ENCODE peak calls at places on chromosomes 4 and X, in nine cellular contexts. One of them, this sample, is unnamed. For H3K4me1, the result is how much of the 10 kb centered on the place peaks cover.

GRCh38 chr4:27692098-27692679 is 831.5 kb downstream of the STIM2 start:
- DNase-seq in HCT116: peak
- DNase-seq in IMR-90: peak
- DNase-seq in GM23338: peak
- DNase-seq in tibial nerve: no peak
- DNase-seq in psoas muscle: no peak
- DNase-seq in fibroblast of lung: peak
- DNase-seq in ovary: no peak
- DNase-seq in cardiac muscle cell: peak
- DNase-seq in this sample: no peak

GRCh38 chrX:17563515-17563914 is 173.8 kb upstream of the SCML1 start:
- DNase-seq in GM23338: no peak
- DNase-seq in ovary: no peak
- DNase-seq in fibroblast of lung: no peak
- DNase-seq in cardiac muscle cell: no peak
- DNase-seq in IMR-90: peak
- DNase-seq in psoas muscle: no peak
- DNase-seq in HCT116: no peak
- DNase-seq in tibial nerve: no peak
- DNase-seq in this sample: no peak

GRCh38 chr4:53920116-53920515 is 144.3 kb downstream of the CHIC2 start:
- DNase-seq in fibroblast of lung: no peak
- DNase-seq in GM23338: peak
- DNase-seq in psoas muscle: no peak
- DNase-seq in HCT116: no peak
- DNase-seq in ovary: no peak
- DNase-seq in tibial nerve: no peak
- DNase-seq in cardiac muscle cell: no peak
- DNase-seq in IMR-90: no peak
- DNase-seq in this sample: no peak

GRCh38 chr4:162959056-162959455 is 207.6 kb downstream of the NAF1 start:
- DNase-seq in cardiac muscle cell: peak
- DNase-seq in tibial nerve: no peak
- DNase-seq in psoas muscle: no peak
- DNase-seq in fibroblast of lung: no peak
- DNase-seq in IMR-90: no peak
- DNase-seq in ovary: no peak
- DNase-seq in HCT116: peak
- DNase-seq in GM23338: peak
- DNase-seq in this sample: no peak

GRCh38 chr4:4919926-4920325 is 60.5 kb downstream of the MSX1 start:
- DNase-seq in tibial nerve: peak
- DNase-seq in psoas muscle: peak
- DNase-seq in cardiac muscle cell: no peak
- DNase-seq in ovary: no peak
- DNase-seq in HCT116: no peak
- DNase-seq in IMR-90: no peak
- DNase-seq in fibroblast of lung: no peak
- DNase-seq in GM23338: no peak
- DNase-seq in this sample: no peak

GRCh38 chr4:83356899-83357661 is 22.4 kb upstream of the HPSE start:
- DNase-seq in fibroblast of lung: peak
- DNase-seq in ovary: no peak
- DNase-seq in GM23338: no peak
- DNase-seq in cardiac muscle cell: no peak
- DNase-seq in psoas muscle: no peak
- DNase-seq in tibial nerve: no peak
- DNase-seq in IMR-90: peak
- DNase-seq in HCT116: peak
- DNase-seq in this sample: no peak

GRCh38 chr4:37788782-37789181 is 37.7 kb upstream of the PGM2 start:
- DNase-seq in fibroblast of lung: no peak
- DNase-seq in HCT116: no peak
- DNase-seq in ovary: no peak
- DNase-seq in psoas muscle: no peak
- DNase-seq in IMR-90: no peak
- DNase-seq in GM23338: no peak
- DNase-seq in cardiac muscle cell: no peak
- DNase-seq in tibial nerve: no peak
- DNase-seq in this sample: no peak

GRCh38 chr4:73723029-73723428 is 17.3 kb upstream of the CXCL8 start:
- DNase-seq in cardiac muscle cell: no peak
- DNase-seq in ovary: no peak
- DNase-seq in HCT116: no peak
- DNase-seq in GM23338: no peak
- DNase-seq in tibial nerve: no peak
- DNase-seq in fibroblast of lung: no peak
- DNase-seq in psoas muscle: no peak
- DNase-seq in IMR-90: no peak
- DNase-seq in this sample: no peak

GRCh38 chr4:25842229-25842840 is 20.5 kb downstream of the SEL1L3 start:
- DNase-seq in ovary: no peak
- DNase-seq in GM23338: peak
- DNase-seq in fibroblast of lung: no peak
- DNase-seq in IMR-90: no peak
- DNase-seq in cardiac muscle cell: peak
- DNase-seq in tibial nerve: no peak
- DNase-seq in psoas muscle: no peak
- DNase-seq in HCT116: no peak
- DNase-seq in this sample: no peak

GRCh38 chrX:119391279-119391678 is 7.9 kb upstream of the SLC25A43 start:
- DNase-seq in ovary: no peak
- DNase-seq in psoas muscle: no peak
- DNase-seq in IMR-90: peak
- DNase-seq in cardiac muscle cell: no peak
- DNase-seq in fibroblast of lung: peak
- DNase-seq in GM23338: peak
- DNase-seq in HCT116: peak
- DNase-seq in tibial nerve: no peak
- DNase-seq in this sample: no peak

GRCh38 chr4:77010841-77011354 is 61.3 kb downstream of the SEPTIN11 start:
- DNase-seq in cardiac muscle cell: no peak
- DNase-seq in tibial nerve: no peak
- DNase-seq in IMR-90: peak
- DNase-seq in psoas muscle: no peak
- DNase-seq in fibroblast of lung: peak
- DNase-seq in HCT116: no peak
- DNase-seq in GM23338: no peak
- DNase-seq in ovary: no peak
- DNase-seq in this sample: no peak

GRCh38 chrX:49627030-49627777 is 28.4 kb downstream of the GAGE1 start:
- DNase-seq in ovary: no peak
- DNase-seq in tibial nerve: no peak
- DNase-seq in GM23338: peak
- DNase-seq in cardiac muscle cell: no peak
- DNase-seq in IMR-90: no peak
- DNase-seq in psoas muscle: no peak
- DNase-seq in HCT116: peak
- DNase-seq in fibroblast of lung: no peak
- DNase-seq in this sample: peak

GRCh38 chr4:187304131-187304530 is 580.5 kb upstream of the FAT1 start:
- DNase-seq in tibial nerve: no peak
- DNase-seq in GM23338: peak
- DNase-seq in ovary: no peak
- DNase-seq in fibroblast of lung: no peak
- DNase-seq in cardiac muscle cell: no peak
- DNase-seq in HCT116: no peak
- DNase-seq in psoas muscle: no peak
- DNase-seq in IMR-90: no peak
- DNase-seq in this sample: no peak

GRCh38 chr4:187302456-187302855 is 578.8 kb upstream of the FAT1 start:
- DNase-seq in tibial nerve: no peak
- DNase-seq in psoas muscle: no peak
- DNase-seq in IMR-90: peak
- DNase-seq in ovary: no peak
- DNase-seq in GM23338: no peak
- DNase-seq in HCT116: no peak
- DNase-seq in fibroblast of lung: peak
- DNase-seq in cardiac muscle cell: no peak
- DNase-seq in this sample: no peak

GRCh38 chr4:187312299-187312698 is 588.6 kb upstream of the FAT1 start:
- DNase-seq in psoas muscle: no peak
- DNase-seq in IMR-90: no peak
- DNase-seq in HCT116: no peak
- DNase-seq in fibroblast of lung: no peak
- DNase-seq in cardiac muscle cell: no peak
- DNase-seq in GM23338: no peak
- DNase-seq in ovary: no peak
- DNase-seq in tibial nerve: no peak
- DNase-seq in this sample: no peak

GRCh38 chr4:187309456-187309855 is 585.8 kb upstream of the FAT1 start:
- DNase-seq in tibial nerve: no peak
- DNase-seq in fibroblast of lung: peak
- DNase-seq in IMR-90: peak
- DNase-seq in psoas muscle: no peak
- DNase-seq in HCT116: no peak
- DNase-seq in ovary: no peak
- DNase-seq in GM23338: no peak
- DNase-seq in cardiac muscle cell: no peak
- DNase-seq in this sample: no peak

GRCh38 chr4:187307131-187307530 is 583.5 kb upstream of the FAT1 start:
- DNase-seq in HCT116: no peak
- DNase-seq in psoas muscle: no peak
- DNase-seq in cardiac muscle cell: no peak
- DNase-seq in GM23338: no peak
- DNase-seq in ovary: no peak
- DNase-seq in fibroblast of lung: peak
- DNase-seq in tibial nerve: no peak
- DNase-seq in IMR-90: peak
- DNase-seq in this sample: no peak
- H3K4me3 ChIP-seq in HCT116: no peak
- H3K4me3 ChIP-seq in psoas muscle: no peak
- H3K4me3 ChIP-seq in cardiac muscle cell: no peak
- H3K4me3 ChIP-seq in GM23338: no peak
- H3K4me3 ChIP-seq in ovary: no peak
- H3K4me3 ChIP-seq in fibroblast of lung: no peak
- H3K4me3 ChIP-seq in tibial nerve: no peak
- H3K4me3 ChIP-seq in IMR-90: no peak
- H3K4me3 ChIP-seq in this sample: no peak

DNA sequence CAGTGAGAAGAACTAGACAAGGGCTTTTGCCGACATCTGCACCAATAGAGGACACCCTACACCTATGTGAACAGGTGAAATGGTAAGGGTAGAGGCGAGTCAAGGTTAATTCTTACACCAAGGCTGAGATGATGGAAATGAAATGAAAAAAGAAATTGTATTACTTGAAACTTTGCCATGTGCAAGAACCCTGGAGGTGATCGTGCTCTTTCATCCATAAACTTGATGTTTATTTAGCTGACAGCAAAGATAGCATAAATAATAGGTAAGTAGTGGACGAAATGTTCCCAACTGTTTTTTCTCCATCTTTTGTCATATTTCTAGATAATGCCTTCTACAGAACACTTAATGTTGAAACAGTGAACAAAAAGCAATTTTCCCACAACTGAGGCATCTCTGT is 162.5 kb downstream of the BANK1 start:
- DNase-seq in ovary: no peak
- DNase-seq in tibial nerve: no peak
- DNase-seq in psoas muscle: no peak
- DNase-seq in HCT116: no peak
- DNase-seq in IMR-90: no peak
- DNase-seq in GM23338: no peak
- DNase-seq in fibroblast of lung: no peak
- DNase-seq in cardiac muscle cell: no peak
- DNase-seq in this sample: no peak
- H3K4me1 ChIP-seq in ovary: under half
- H3K4me1 ChIP-seq in tibial nerve: under half
- H3K4me1 ChIP-seq in psoas muscle: under half
- H3K4me1 ChIP-seq in HCT116: under half
- H3K4me1 ChIP-seq in IMR-90: under half
- H3K4me1 ChIP-seq in GM23338: under half
- H3K4me1 ChIP-seq in fibroblast of lung: under half
- H3K4me1 ChIP-seq in cardiac muscle cell: under half
- H3K4me1 ChIP-seq in this sample: under half

GRCh38 chrX:102651968-102652744 is 873 bp downstream of the GPRASP1 start:
- DNase-seq in cardiac muscle cell: peak
- DNase-seq in GM23338: peak
- DNase-seq in IMR-90: peak
- DNase-seq in psoas muscle: no peak
- DNase-seq in tibial nerve: peak
- DNase-seq in HCT116: no peak
- DNase-seq in ovary: peak
- DNase-seq in fibroblast of lung: peak
- DNase-seq in this sample: no peak
- H3K4me3 ChIP-seq in cardiac muscle cell: peak
- H3K4me3 ChIP-seq in GM23338: peak
- H3K4me3 ChIP-seq in IMR-90: peak
- H3K4me3 ChIP-seq in psoas muscle: peak
- H3K4me3 ChIP-seq in tibial nerve: peak
- H3K4me3 ChIP-seq in HCT116: no peak
- H3K4me3 ChIP-seq in ovary: peak
- H3K4me3 ChIP-seq in fibroblast of lung: peak
- H3K4me3 ChIP-seq in this sample: peak

GRCh38 chr4:121375262-121375661 is 5.6 kb downstream of the QRFPR start:
- DNase-seq in cardiac muscle cell: no peak
- DNase-seq in IMR-90: no peak
- DNase-seq in psoas muscle: no peak
- DNase-seq in HCT116: no peak
- DNase-seq in ovary: no peak
- DNase-seq in tibial nerve: no peak
- DNase-seq in fibroblast of lung: peak
- DNase-seq in GM23338: no peak
- DNase-seq in this sample: no peak

GRCh38 chr4:121377065-121377464 is 3.8 kb downstream of the QRFPR start:
- DNase-seq in psoas muscle: no peak
- DNase-seq in IMR-90: no peak
- DNase-seq in HCT116: no peak
- DNase-seq in fibroblast of lung: no peak
- DNase-seq in tibial nerve: no peak
- DNase-seq in ovary: no peak
- DNase-seq in GM23338: no peak
- DNase-seq in cardiac muscle cell: no peak
- DNase-seq in this sample: no peak

GRCh38 chr4:121376541-121376940 is 4.3 kb downstream of the QRFPR start:
- DNase-seq in fibroblast of lung: no peak
- DNase-seq in HCT116: no peak
- DNase-seq in IMR-90: no peak
- DNase-seq in ovary: no peak
- DNase-seq in psoas muscle: no peak
- DNase-seq in GM23338: no peak
- DNase-seq in cardiac muscle cell: no peak
- DNase-seq in tibial nerve: no peak
- DNase-seq in this sample: no peak

GRCh38 chr4:121373841-121374240 is 7.0 kb downstream of the QRFPR start:
- DNase-seq in IMR-90: no peak
- DNase-seq in fibroblast of lung: no peak
- DNase-seq in tibial nerve: no peak
- DNase-seq in HCT116: no peak
- DNase-seq in psoas muscle: no peak
- DNase-seq in GM23338: no peak
- DNase-seq in ovary: no peak
- DNase-seq in cardiac muscle cell: no peak
- DNase-seq in this sample: no peak

DNA sequence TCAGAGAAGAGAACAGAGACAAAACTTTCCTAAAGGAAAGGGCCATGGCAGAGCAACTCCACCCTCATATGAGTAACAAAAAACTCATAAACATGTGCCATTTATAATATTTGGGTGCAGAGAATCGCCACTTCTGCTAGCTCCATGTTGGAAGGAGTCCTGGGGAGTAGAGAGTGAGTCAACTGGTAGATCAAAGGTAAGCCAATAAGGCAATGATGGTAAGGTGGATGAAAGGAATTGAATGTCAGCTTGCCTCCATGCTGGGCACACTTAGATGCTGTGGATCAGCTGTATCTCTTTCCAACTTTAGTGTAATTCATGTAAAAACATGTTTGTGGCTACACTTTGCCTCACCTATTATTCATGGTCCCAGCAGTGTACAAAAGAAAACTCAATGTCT is 4.7 kb downstream of the QRFPR start:
- DNase-seq in cardiac muscle cell: no peak
- DNase-seq in HCT116: no peak
- DNase-seq in IMR-90: no peak
- DNase-seq in fibroblast of lung: no peak
- DNase-seq in tibial nerve: no peak
- DNase-seq in GM23338: no peak
- DNase-seq in psoas muscle: no peak
- DNase-seq in ovary: no peak
- DNase-seq in this sample: no peak
- H3K4me1 ChIP-seq in cardiac muscle cell: under half
- H3K4me1 ChIP-seq in HCT116: under half
- H3K4me1 ChIP-seq in IMR-90: under half
- H3K4me1 ChIP-seq in fibroblast of lung: under half
- H3K4me1 ChIP-seq in tibial nerve: under half
- H3K4me1 ChIP-seq in GM23338: under half
- H3K4me1 ChIP-seq in psoas muscle: under half
- H3K4me1 ChIP-seq in ovary: under half
- H3K4me1 ChIP-seq in this sample: under half

This sample was measured in left ventricle myocardium inferior.